ENCODE peak calls at places on chromosomes 5 and 9, in four cellular contexts. W is IMR-90, I is A549, Q is K562. R is an unnamed sample.

GRCh38 chr9:4303002-4303401 is 3.1 kb upstream of the GLIS3 start:
- DNase-seq in I (no peak), Q (no peak), W (peak), R (no peak)

GRCh38 chr9:95757026-95757425 is 118.5 kb upstream of the ERCC6L2 start:
- DNase-seq in W (peak), I (no peak), Q (no peak), R (no peak)

GRCh38 chr5:173291722-173292658 is 36.2 kb downstream of the STC2 start:
- DNase-seq in Q (no peak), I (no peak), W (peak), R (no peak)

GRCh38 chr9:69122391-69123141 is 51.5 kb upstream of the TJP2 start:
- DNase-seq in Q (no peak), W (peak), I (no peak), R (peak)

GRCh38 chr5:155943516-155944407 is 383.2 kb upstream of the SGCD start:
- DNase-seq in I (peak), W (peak), Q (peak), R (peak)

GRCh38 chr5:956941-957729 is 51.5 kb upstream of the NKD2 start:
- DNase-seq in Q (peak), W (peak), I (peak), R (peak)

GRCh38 chr9:69118656-69119055 is 55.4 kb upstream of the TJP2 start:
- DNase-seq in W (no peak), I (no peak), Q (no peak), R (no peak)

GRCh38 chr5:146188358-146188757 is 5.9 kb upstream of the LARS1 start:
- DNase-seq in W (peak), I (no peak), Q (no peak), R (no peak)

GRCh38 chr9:137237759-137238726 is 3.0 kb upstream of the TUBB4B start:
- DNase-seq in Q (no peak), I (peak), W (no peak), R (no peak)

DNA sequence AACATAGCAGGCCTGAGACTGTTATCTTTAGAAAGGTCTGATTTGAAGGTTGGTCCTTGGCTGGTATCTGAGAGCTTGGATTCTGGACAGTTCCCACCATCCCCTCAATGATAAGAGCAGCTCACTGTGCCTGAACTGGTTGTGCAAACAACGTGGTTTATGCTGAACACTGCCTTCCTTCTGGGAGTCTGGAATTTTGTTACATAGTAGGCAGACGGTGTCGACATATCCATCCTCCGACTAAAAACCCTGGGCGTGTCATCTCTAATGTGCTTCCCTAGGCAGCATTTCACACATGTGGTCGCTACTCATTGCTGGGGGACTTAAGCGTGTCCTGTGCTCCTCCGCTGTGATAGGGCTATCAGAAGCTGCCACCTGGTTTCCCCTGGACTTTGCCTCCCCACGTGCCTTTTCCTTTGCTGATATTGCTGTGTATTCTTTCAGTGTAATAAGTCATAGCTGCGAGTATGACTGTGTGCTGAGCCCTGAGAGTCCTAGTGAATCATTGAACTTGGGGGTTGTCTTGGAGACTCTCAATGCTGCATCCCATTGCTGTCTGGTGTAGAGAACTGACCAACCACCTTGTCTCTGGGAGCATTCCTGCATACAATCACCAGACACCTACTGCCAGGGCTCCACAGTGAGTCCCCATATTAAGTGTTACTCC is 119.1 kb upstream of the TBC1D2 start:
- DNase-seq in I (peak), Q (peak), W (peak), R (peak)
- TF ChIP-seq SMC3 in I (no peak), Q (peak), W (no peak), R (no peak)

GRCh38 chr9:20784196-20784595 is 100.1 kb downstream of the FOCAD start:
- DNase-seq in I (no peak), Q (no peak), W (no peak), R (no peak)
- TF ChIP-seq MAFK in I (no peak), Q (no peak), W (no peak), R (no peak)

DNA sequence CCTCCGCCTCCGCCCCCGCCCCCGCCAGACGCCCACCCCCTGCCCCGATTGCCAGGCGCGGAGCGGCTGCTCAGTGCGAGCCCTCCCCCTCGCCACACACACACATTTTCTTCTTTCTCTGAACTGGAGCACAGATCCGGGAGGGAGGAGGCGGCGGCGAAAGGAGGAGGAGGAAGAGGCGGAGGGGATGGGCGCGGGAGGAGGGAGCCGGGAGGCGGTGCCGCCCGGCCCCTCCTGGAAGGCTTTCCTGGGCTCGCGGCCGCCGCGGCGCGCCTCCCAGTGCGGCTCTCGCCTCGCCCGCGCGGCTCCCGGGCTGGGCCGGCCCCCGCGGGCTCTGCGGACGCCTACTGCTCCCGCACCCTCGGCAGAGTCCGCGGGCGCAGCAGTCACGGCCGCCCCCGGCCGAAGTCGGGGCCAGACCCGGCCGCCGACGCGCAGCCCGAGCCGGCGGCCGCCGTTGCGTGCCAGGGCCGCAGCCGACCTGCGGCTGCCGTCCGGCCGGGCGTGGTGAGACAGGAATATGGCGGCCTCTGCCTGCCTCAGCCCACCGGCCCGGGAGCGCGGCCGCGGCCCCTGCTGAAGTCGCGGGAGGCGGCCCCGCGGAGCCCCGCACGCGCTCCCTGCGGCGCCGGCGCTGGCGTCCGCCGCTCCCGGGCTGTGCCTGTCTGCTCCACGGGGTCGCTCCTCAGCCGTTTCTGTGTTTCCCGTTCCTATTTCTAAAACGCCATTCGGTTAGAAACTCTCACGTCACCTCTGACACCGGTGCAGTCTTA is 401 bp upstream of the GNAQ start:
- DNase-seq in W (peak), I (peak), Q (peak), R (peak)
- TF ChIP-seq SMC3 in W (no peak), I (peak), Q (no peak), R (no peak)

GRCh38 chr5:19927919-19928318 is 60.1 kb downstream of the CDH18 start:
- DNase-seq in W (peak), I (no peak), Q (no peak), R (peak)
- TF ChIP-seq MAFK in W (no peak), I (no peak), Q (no peak), R (no peak)

DNA sequence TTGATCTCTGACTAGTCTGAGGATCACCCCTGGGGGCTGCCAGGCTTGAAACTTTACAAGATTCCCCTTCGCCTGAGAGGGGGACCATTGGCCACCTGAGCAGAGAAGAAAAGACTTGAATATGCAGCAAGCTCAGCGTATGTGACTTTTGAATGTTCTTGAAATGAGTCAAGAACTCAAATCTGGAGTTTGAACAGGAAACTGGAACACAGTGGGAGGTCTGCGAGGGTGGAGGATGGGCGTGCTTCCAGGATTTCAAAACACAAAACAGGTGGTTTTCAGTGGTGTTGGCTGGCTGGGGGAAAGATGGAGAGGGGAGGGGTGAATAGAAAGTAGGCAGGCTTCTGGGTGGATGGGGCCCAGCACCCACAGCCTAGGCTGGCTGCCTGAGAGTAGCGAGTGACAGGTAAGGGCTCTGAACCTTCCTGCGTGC is 40.6 kb downstream of the TMEM174 start:
- DNase-seq in W (peak), I (peak), Q (no peak), R (no peak)
- TF ChIP-seq SMC3 in W (no peak), I (no peak), Q (no peak), R (no peak)

GRCh38 chr9:22446950-22447606 is 454 bp downstream of the DMRTA1 start:
- DNase-seq in I (peak), Q (no peak), W (peak), R (no peak)
- TF ChIP-seq MAFK in I (no peak), Q (no peak), W (no peak), R (no peak)

GRCh38 chr5:95285406-95285761 is 490 bp upstream of the MCTP1 start:
- DNase-seq in Q (no peak), I (no peak), W (no peak), R (no peak)
- TF ChIP-seq SMC3 in Q (no peak), I (no peak), W (no peak), R (no peak)

GRCh38 chr9:72365525-72366256 is 683 bp upstream of the ZFAND5 start:
- DNase-seq in I (peak), Q (peak), W (peak), R (peak)
- TF ChIP-seq MAFK in I (no peak), Q (no peak), W (no peak), R (no peak)

DNA sequence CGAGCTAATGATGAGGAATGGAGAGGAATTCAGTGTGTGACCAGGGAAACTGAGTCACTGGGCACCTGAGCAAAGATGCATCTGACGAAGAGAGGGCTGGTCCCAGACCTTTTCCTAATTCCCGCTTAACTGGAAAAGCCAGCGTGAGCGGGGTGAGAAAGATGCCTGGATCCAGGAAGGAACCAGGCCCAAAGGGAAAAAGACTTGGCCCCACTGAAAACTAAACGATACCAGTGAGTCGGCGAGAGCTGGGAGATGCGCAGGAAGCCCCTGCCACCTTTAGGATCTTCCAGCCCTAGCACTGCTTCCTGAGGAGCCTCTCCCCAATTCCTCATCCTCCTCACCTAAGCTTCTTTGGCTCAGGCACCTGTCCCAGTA is 499 bp upstream of the FCHSD1 start:
- DNase-seq in W (no peak), Q (no peak), I (no peak), R (no peak)
- TF ChIP-seq SMC3 in W (no peak), Q (no peak), I (no peak), R (no peak)

GRCh38 chr5:158812381-158812780 is 287.3 kb downstream of the EBF1 start:
- DNase-seq in I (no peak), W (no peak), Q (no peak), R (no peak)

GRCh38 chr5:158810615-158811014 is 289.1 kb downstream of the EBF1 start:
- DNase-seq in I (no peak), Q (no peak), W (no peak), R (no peak)

GRCh38 chr5:158813275-158813674 is 286.4 kb downstream of the EBF1 start:
- DNase-seq in W (no peak), Q (no peak), I (no peak), R (no peak)

GRCh38 chr5:158811350-158811749 is 288.4 kb downstream of the EBF1 start:
- DNase-seq in W (no peak), Q (no peak), I (no peak), R (no peak)

DNA sequence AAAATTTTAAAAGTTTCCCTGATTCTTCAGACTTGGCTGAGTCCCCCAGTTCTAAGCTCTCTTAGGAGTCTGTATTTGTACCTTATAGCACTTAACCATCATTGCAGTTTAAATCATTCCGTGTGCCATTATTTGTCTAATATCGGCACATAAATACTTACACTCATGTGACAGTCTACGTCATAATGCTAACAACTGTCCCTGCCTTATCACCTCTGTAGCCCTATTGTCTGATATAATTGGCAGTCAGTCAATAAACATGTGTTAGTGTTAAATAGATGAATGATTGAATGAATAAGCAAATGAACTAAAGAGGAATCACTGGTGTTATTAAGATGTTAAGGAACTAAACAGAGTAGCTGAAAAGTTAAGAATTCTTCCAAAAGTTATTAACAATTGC is 287.8 kb downstream of the EBF1 start:
- DNase-seq in Q (no peak), W (no peak), I (no peak), R (no peak)
- TF ChIP-seq MAFK in Q (no peak), W (no peak), I (no peak), R (no peak)

R was measured in HepG2.